ENCODE peak calls at places on chromosomes 13 and 19, in four cellular contexts. L, B, R and H are unnamed samples.

GRCh38 chr19:4952945-4953344 is 16.0 kb upstream of the KDM4B start:
- DNase-seq in L (no peak), B (no peak), R (no peak), H (no peak)

GRCh38 chr19:970695-971094 is 13.4 kb upstream of the WDR18 start:
- DNase-seq in L (no peak), B (peak; percentile 54), R (no peak), H (no peak)

GRCh38 chr13:112726018-112726767 is 36.4 kb downstream of the ATP11A start:
- DNase-seq in L (no peak), B (no peak), R (no peak), H (no peak)

GRCh38 chr13:105914637-105915036 is 620.8 kb downstream of the EFNB2 start:
- DNase-seq in L (no peak), B (no peak), R (no peak), H (no peak)

GRCh38 chr19:1591421-1592022 is 1.1 kb downstream of the MBD3 start:
- DNase-seq in L (no peak), B (peak; percentile 50), R (no peak), H (no peak)

GRCh38 chr13:113539822-113540221 is 44.7 kb upstream of the TFDP1 start:
- DNase-seq in L (no peak), B (no peak), R (no peak), H (no peak)

GRCh38 chr13:30734434-30734833 is 909 bp upstream of the ALOX5AP start:
- DNase-seq in L (no peak), B (no peak), R (no peak), H (no peak)

GRCh38 chr19:7995756-7996155 is 9.7 kb downstream of the ELAVL1 start:
- DNase-seq in L (no peak), B (no peak), R (no peak), H (no peak)

GRCh38 chr13:66974889-66975288 is 255.2 kb downstream of the PCDH9 start:
- DNase-seq in L (no peak), B (no peak), R (no peak), H (no peak)

GRCh38 chr19:50478901-50479715 is 2.5 kb upstream of the GARIN5A start:
- DNase-seq in L (peak; percentile 92), B (peak; percentile 76), R (peak; percentile 81), H (peak; percentile 77)

GRCh38 chr13:20566917-20567755 is at the start of gene IFT88:
- DNase-seq in L (peak; percentile 58), B (peak; percentile 87), R (peak; percentile 81), H (peak; percentile 88)

GRCh38 chr13:32905063-32905863 is 111.0 kb upstream of the KL start:
- DNase-seq in L (no peak), B (no peak), R (no peak), H (no peak)

GRCh38 chr19:40335855-40336700 is 12.1 kb downstream of the C19orf47 start:
- DNase-seq in L (no peak), B (no peak), R (no peak), H (no peak)

GRCh38 chr19:14370169-14370998 is 10.9 kb upstream of the ADGRE5 start:
- DNase-seq in L (no peak), B (no peak), R (no peak), H (no peak)

GRCh38 chr19:39937094-39937493 is 2.7 kb upstream of the FCGBP start:
- DNase-seq in L (no peak), B (no peak), R (no peak), H (no peak)

GRCh38 chr13:74669149-74669548 is 534.9 kb upstream of the KLF12 start:
- DNase-seq in L (no peak), B (no peak), R (no peak), H (no peak)

GRCh38 chr13:40192516-40193257 is 473.8 kb downstream of the FOXO1 start:
- DNase-seq in L (no peak), B (no peak), R (no peak), H (no peak)

GRCh38 chr19:10567696-10568443 is 909 bp downstream of the CDKN2D start:
- DNase-seq in L (no peak), B (no peak), R (no peak), H (no peak)

DNA sequence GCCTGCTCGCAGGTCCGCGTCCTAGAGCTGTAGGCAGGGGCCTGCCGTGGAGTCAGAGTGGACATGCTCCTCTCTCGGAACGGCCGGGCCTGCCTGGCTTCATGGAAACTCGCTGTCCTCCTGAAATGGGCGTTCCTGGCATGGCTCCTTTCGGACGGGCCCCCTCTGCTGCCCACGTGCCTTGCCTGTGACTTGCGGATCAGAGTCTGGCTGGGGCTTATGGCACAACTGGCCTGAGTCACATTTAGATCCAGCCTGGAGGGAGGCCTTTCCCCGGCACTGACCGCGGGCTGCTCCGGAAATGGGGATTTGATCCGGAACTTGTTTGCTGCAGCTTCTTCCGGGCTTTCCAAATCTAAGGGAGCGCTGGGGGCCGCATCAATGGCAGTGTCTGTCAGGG is 28.1 kb downstream of the THSD1 start:
- DNase-seq in L (no peak), B (no peak), R (no peak), H (no peak)
- TF ChIP-seq HMGXB4 in L (no peak), B (no peak), R (no peak), H (no peak)

DNA sequence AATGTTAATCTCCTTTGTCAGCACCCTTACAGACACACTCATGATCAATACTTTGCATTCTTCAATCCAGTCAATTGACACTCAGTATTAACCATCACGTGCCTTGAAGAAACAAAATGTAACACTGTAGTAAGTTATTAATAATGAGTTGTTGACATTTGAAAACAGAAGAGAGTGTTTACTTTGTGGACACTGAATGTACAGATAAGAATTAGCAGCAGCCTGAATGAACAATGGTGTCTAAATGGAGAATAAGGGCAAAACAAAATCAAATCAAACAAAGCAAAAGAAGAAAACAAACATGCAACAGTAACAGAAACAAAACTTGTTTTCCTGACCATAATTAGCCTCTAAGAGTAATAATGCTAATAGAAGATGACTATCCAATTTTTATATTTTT is 1191.1 kb upstream of the MIR17HG start:
- DNase-seq in L (no peak), B (no peak), R (no peak), H (no peak)
- TF ChIP-seq HMGXB4 in L (no peak), B (no peak), R (no peak), H (no peak)

GRCh38 chr19:18097217-18097992 is at the start of gene MAST3:
- DNase-seq in L (peak; percentile 71), B (peak; percentile 99), R (peak; percentile 70), H (peak; percentile 93)
- TF ChIP-seq HMGXB4 in L (no peak), B (no peak), R (no peak), H (no peak)

DNA sequence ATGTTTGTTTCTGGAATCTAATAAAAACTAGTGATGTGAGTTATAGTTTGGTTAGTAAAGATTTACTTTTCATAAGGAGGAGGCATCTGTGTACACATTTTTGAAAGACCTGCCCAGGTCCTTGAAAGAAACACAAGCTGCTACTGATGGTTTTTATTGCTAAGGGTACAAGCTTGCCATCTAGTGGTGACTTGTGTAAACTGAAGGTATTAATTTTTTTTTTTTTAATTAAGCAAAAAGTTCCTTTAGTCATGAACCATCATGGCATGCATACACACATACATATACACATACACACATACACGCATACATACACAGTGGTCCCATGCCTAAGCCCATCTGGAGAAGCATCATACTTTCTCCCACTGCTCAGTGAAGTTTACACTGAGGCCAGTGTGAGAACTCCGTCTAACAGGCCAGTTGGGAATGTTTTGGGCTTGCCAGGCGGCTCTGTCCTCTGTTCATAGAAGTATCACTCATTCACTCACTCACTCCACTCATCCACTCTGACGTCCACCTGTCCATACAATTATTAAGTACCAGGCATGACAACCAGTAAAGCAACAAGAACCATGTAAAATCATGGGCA is 312.5 kb downstream of the DCLK1 start:
- DNase-seq in L (no peak), B (peak; percentile 10), R (peak; percentile 7), H (no peak)
- TF ChIP-seq HMGXB4 in L (no peak), B (no peak), R (no peak), H (no peak)

GRCh38 chr13:57878291-57878690 is 246.7 kb downstream of the PCDH17 start:
- DNase-seq in L (no peak), B (no peak), R (no peak), H (no peak)

GRCh38 chr13:57874530-57874929 is 243.0 kb downstream of the PCDH17 start:
- DNase-seq in L (no peak), B (no peak), R (no peak), H (no peak)

GRCh38 chr13:57877596-57877995 is 246.1 kb downstream of the PCDH17 start:
- DNase-seq in L (no peak), B (no peak), R (no peak), H (no peak)
- TF ChIP-seq HMGXB4 in L (no peak), B (no peak), R (no peak), H (no peak)

GRCh38 chr13:27638521-27638920 is 16.8 kb downstream of the POLR1D start:
- DNase-seq in L (no peak), B (no peak), R (no peak), H (no peak)
- TF ChIP-seq HMGXB4 in L (no peak), B (no peak), R (no peak), H (no peak)

GRCh38 chr13:100234524-100235136 is 145.7 kb downstream of the PCCA start:
- DNase-seq in L (peak; percentile 14), B (no peak), R (peak; percentile 77), H (no peak)
- TF ChIP-seq HMGXB4 in L (no peak), B (no peak), R (no peak), H (no peak)

DNA sequence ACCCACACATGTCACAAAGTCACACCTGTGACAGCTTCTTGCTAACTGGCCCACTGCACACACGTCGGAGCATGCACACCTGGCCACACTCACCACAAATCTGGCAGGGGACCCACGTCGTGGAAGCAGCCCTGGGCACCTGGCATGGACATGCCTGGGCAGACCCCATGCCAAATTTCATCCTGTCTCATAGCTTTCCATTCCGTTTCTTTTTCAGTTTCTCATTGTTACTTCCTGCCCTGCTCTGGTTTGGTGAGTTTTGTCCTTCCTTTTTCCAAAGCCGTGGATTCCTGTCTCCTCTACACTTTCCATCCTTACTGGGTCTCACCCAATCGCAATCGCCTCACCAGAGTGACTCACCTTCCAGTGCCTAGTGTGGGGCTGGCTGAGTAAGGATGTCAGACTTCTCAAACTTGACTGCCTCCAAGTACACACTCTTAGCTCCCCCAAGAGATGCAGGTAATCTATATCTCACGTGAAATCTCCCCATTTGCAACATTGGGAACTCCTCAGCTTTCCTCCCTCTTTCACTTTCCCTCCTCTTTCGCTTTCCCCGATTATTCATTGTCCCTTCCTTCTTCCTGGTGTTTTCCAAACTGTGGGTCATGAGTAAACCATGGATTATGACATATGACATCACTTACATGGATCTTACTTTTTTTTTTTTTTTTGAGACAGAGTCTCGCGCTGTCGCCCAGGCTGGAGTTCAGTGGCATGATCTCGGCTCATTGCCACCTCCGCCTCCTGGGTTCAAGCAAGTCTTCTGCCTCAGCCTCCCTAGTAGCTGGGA is 1.6 kb upstream of the BBC3 start:
- DNase-seq in L (no peak), B (no peak), R (no peak), H (no peak)
- TF ChIP-seq HMGXB4 in L (no peak), B (no peak), R (no peak), H (no peak)